ENCODE peak calls at places on chromosomes 4 and X, in six cellular contexts. O is AG04450, Q is Peyer's patch, J is body of pancreas, V is heart right ventricle, W is cardiac muscle cell. X is an unnamed sample.

GRCh38 chrX:140141444-140142029 is 176.2 kb upstream of the CXorf66 start:
- DNase-seq in V (no peak), J (peak; percentile 48), O (no peak), Q (peak; percentile 65), W (peak; percentile 46), X (no peak)

GRCh38 chr4:82423245-82424054 is 6.8 kb downstream of the HNRNPDL start:
- DNase-seq in J (no peak), O (no peak), V (no peak), W (no peak), Q (no peak), X (no peak)

GRCh38 chr4:100317032-100317864 is 127.0 kb upstream of the DDIT4L start:
- DNase-seq in Q (no peak), O (no peak), V (no peak), J (no peak), W (no peak), X (no peak)

GRCh38 chr4:136742330-136742729 is 790.0 kb downstream of the PCDH18 start:
- DNase-seq in O (no peak), Q (no peak), V (no peak), J (no peak), W (no peak), X (no peak)

GRCh38 chr4:66840178-66840577 is 705.1 kb downstream of the CENPC start:
- DNase-seq in J (no peak), W (no peak), Q (no peak), V (no peak), O (no peak), X (no peak)

GRCh38 chrX:149877636-149878035 is 3.3 kb upstream of the MAGEA8 start:
- DNase-seq in V (no peak), W (no peak), O (no peak), Q (no peak), J (no peak), X (no peak)

GRCh38 chrX:110003167-110004156 is 548 bp downstream of the TMEM164 start:
- DNase-seq in J (peak; percentile 44), O (no peak), Q (peak; percentile 49), W (no peak), V (peak; percentile 5), X (no peak)

GRCh38 chr4:1767770-1768366 is 25.2 kb upstream of the FGFR3 start:
- DNase-seq in W (peak; percentile 52), O (no peak), J (peak; percentile 64), V (no peak), Q (peak; percentile 55), X (no peak)

GRCh38 chr4:3656441-3657376 is 109.5 kb upstream of the ADRA2C start:
- DNase-seq in V (no peak), Q (no peak), J (no peak), O (no peak), W (no peak), X (no peak)

GRCh38 chr4:106401157-106401556 is 32.6 kb upstream of the GIMD1 start:
- DNase-seq in O (no peak), J (no peak), Q (no peak), V (no peak), W (no peak), X (no peak)

GRCh38 chrX:1542994-1543725 is 6.2 kb upstream of the P2RY8 start:
- DNase-seq in Q (no peak), O (no peak), J (no peak), V (no peak), W (no peak), X (no peak)

GRCh38 chrX:101931104-101931493 is 728 bp downstream of the ZMAT1 start:
- DNase-seq in J (no peak), V (peak; percentile 3), O (no peak), Q (no peak), W (no peak), X (no peak)

GRCh38 chrX:56790778-56791177 is 61.7 kb downstream of the NBDY start:
- DNase-seq in V (no peak), W (no peak), O (no peak), Q (no peak), J (no peak), X (no peak)

GRCh38 chrX:39665830-39666518 is 431.8 kb downstream of the BCOR start:
- DNase-seq in W (no peak), O (no peak), J (no peak), V (no peak), Q (no peak), X (no peak)

GRCh38 chr4:186148335-186148975 is 42.9 kb upstream of the CYP4V2 start:
- DNase-seq in V (no peak), O (no peak), J (no peak), W (no peak), Q (no peak), X (no peak)

GRCh38 chrX:153746359-153746758 is 17.7 kb upstream of the PLXNB3 start:
- DNase-seq in W (no peak), V (no peak), J (no peak), Q (no peak), O (no peak), X (no peak)

GRCh38 chr4:151519728-151520415 is 110.9 kb downstream of the FHIP1A start:
- DNase-seq in J (no peak), O (no peak), V (no peak), W (no peak), Q (no peak), X (no peak)

GRCh38 chr4:26356067-26356466 is 35.3 kb downstream of the RBPJ start:
- DNase-seq in Q (no peak), O (no peak), W (peak; percentile 61), V (peak; percentile 11), J (peak; percentile 59), X (no peak)

GRCh38 chr4:54254915-54255246 is 25.8 kb downstream of the PDGFRA start:
- DNase-seq in W (no peak), J (no peak), O (no peak), V (no peak), Q (no peak), X (no peak)

GRCh38 chrX:57119416-57119815 is 1.9 kb downstream of the SPIN2B start:
- DNase-seq in Q (no peak), V (no peak), J (no peak), O (no peak), W (no peak), X (no peak)

GRCh38 chr4:29066856-29067255 is 1653.3 kb upstream of the PCDH7 start:
- DNase-seq in V (no peak), J (no peak), O (no peak), Q (no peak), W (no peak), X (no peak)

GRCh38 chr4:104394409-104394813 is 100.3 kb downstream of the CXXC4 start:
- DNase-seq in V (no peak), J (peak; percentile 6), O (no peak), W (peak; percentile 38), Q (no peak), X (no peak)

GRCh38 chrX:128458888-128459287 is 406.7 kb upstream of the ACTRT1 start:
- DNase-seq in V (no peak), Q (no peak), O (no peak), J (no peak), W (no peak), X (no peak)

DNA sequence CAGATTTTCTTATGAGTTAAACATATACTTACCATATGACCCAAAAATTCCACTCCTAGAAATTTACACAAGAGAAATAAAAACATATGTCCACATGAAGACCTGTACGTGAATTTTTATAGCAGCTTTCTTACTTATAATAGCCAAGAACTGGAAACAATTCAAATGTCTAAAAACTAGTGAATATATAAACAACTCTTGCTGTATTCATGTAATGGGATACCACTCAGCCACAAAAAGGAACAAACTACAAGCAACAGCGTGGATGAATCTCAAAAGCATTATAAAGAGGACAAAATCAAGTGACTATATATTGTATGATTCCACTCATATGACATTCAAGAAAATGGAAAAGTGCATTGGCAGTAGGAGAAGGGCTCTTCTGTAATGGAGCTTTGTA is 27.4 kb downstream of the TMEM156 start:
- DNase-seq in O (no peak), Q (no peak), W (no peak), V (no peak), J (no peak), X (no peak)
- H3K27ac ChIP-seq in O (no peak overlapping the region), Q (no peak overlapping the region), W (no peak overlapping the region), V (no peak overlapping the region), J (no peak overlapping the region), X (no peak overlapping the region)

GRCh38 chr4:38131371-38132139 is 171.4 kb downstream of the PTTG2 start:
- DNase-seq in Q (peak; percentile 56), J (peak; percentile 47), V (no peak), W (peak; percentile 43), O (no peak), X (peak; percentile 77)

GRCh38 chr4:38130884-38131283 is 170.7 kb downstream of the PTTG2 start:
- DNase-seq in V (no peak), J (no peak), Q (no peak), W (no peak), O (no peak), X (no peak)

GRCh38 chr4:38128478-38129451 is 168.6 kb downstream of the PTTG2 start:
- DNase-seq in O (no peak), J (no peak), W (no peak), Q (peak; percentile 72), V (no peak), X (peak; percentile 48)

GRCh38 chr4:38132140-38132673 is 172.0 kb downstream of the PTTG2 start:
- DNase-seq in V (peak; percentile 55), Q (peak; percentile 83), O (peak; percentile 79), W (peak; percentile 66), J (peak; percentile 57), X (peak; percentile 56)

DNA sequence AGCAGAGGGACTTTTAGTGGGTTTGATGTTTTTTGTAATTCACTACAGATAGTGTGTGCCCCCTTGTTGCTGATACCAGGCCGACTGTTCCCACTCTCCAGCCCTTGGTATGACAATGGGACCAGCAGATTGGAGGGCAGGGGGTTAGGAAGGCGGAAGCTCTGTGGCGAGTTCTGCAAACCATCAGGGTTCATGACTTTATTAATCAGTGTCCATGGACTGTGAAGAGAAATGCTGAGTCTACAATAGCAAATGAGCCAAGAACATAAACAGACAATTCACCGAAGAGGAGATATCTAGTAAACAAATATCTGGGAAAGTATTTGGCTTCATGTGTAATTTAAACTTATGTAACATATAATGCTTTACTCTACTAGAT is 169.2 kb downstream of the PTTG2 start:
- DNase-seq in V (no peak), Q (no peak), O (no peak), W (no peak), J (no peak), X (no peak)
- H3K27ac ChIP-seq in V (no peak overlapping the region), Q (no peak overlapping the region), O (no peak overlapping the region), W (no peak overlapping the region), J (no peak overlapping the region), X (no peak overlapping the region)

GRCh38 chr4:122588453-122589238 is 32.2 kb downstream of the IL21 start:
- DNase-seq in V (no peak), J (no peak), W (no peak), Q (no peak), O (peak; percentile 45), X (no peak)

GRCh38 chr4:122583906-122584305 is 37.0 kb downstream of the IL21 start:
- DNase-seq in W (no peak), O (no peak), V (no peak), J (no peak), Q (no peak), X (no peak)

GRCh38 chr4:122584517-122584916 is 36.3 kb downstream of the IL21 start:
- DNase-seq in J (no peak), O (peak; percentile 33), W (no peak), V (no peak), Q (no peak), X (no peak)
- H3K27ac ChIP-seq in J (no peak overlapping the region), O (no peak overlapping the region), W (no peak overlapping the region), V (no peak overlapping the region), Q (no peak overlapping the region), X (no peak overlapping the region)

DNA sequence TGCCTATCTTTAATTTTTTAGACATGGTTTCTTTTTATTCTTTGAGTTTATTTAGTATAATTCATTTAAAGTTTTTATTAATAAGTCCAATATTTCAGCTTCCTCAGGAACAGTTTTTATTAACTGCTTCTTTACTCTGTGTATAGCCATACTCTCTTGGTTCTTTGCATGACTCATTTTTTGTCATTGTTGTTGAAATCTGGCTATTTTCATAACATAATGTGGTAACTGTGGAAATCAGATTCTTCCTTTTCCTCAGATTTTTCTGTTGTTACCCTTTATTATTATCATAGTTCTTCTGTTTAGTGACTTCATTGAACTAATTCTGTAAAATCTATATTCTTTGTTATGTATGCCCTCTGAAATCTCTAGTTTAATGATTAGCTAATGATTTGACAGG is 124.9 kb upstream of the CYSLTR1 start:
- DNase-seq in V (no peak), Q (no peak), W (no peak), O (no peak), J (no peak), X (no peak)
- H3K27ac ChIP-seq in V (no peak overlapping the region), Q (no peak overlapping the region), W (no peak overlapping the region), O (no peak overlapping the region), J (no peak overlapping the region), X (no peak overlapping the region)

X was measured in CD4-positive, alpha-beta T cell.